ENCODE peak calls at places on chromosomes 11 and 22, in seven cellular contexts. One of them, this sample, is unnamed.

GRCh38 chr11:73170140-73170539 is 28.0 kb upstream of the FCHSD2 start:
- DNase-seq in thoracic aorta: no peak
- DNase-seq in cardiac muscle cell: no peak
- DNase-seq in esophagus squamous epithelium: no peak
- DNase-seq in mammary epithelial cell: no peak
- DNase-seq in lung: no peak
- DNase-seq in IMR-90: no peak
- DNase-seq in this sample: no peak

GRCh38 chr11:76265771-76266241 is 59.5 kb upstream of the WNT11 start:
- DNase-seq in esophagus squamous epithelium: no peak
- DNase-seq in thoracic aorta: no peak
- DNase-seq in IMR-90: no peak
- DNase-seq in cardiac muscle cell: peak
- DNase-seq in lung: no peak
- DNase-seq in mammary epithelial cell: no peak
- DNase-seq in this sample: no peak

GRCh38 chr11:10429526-10429925 is 25.5 kb upstream of the AMPD3 start:
- DNase-seq in cardiac muscle cell: no peak
- DNase-seq in esophagus squamous epithelium: no peak
- DNase-seq in thoracic aorta: no peak
- DNase-seq in lung: no peak
- DNase-seq in mammary epithelial cell: no peak
- DNase-seq in IMR-90: no peak
- DNase-seq in this sample: no peak

GRCh38 chr11:128568166-128568778 is 19.1 kb downstream of the ETS1 start:
- DNase-seq in lung: no peak
- DNase-seq in esophagus squamous epithelium: no peak
- DNase-seq in thoracic aorta: no peak
- DNase-seq in cardiac muscle cell: no peak
- DNase-seq in IMR-90: no peak
- DNase-seq in mammary epithelial cell: peak
- DNase-seq in this sample: no peak

GRCh38 chr11:19988598-19988997 is 171.7 kb downstream of the DBX1 start:
- DNase-seq in mammary epithelial cell: peak
- DNase-seq in IMR-90: peak
- DNase-seq in lung: peak
- DNase-seq in esophagus squamous epithelium: no peak
- DNase-seq in thoracic aorta: peak
- DNase-seq in cardiac muscle cell: peak
- DNase-seq in this sample: peak

GRCh38 chr11:77046060-77046501 is 11.9 kb downstream of the B3GNT6 start:
- DNase-seq in IMR-90: no peak
- DNase-seq in cardiac muscle cell: peak
- DNase-seq in thoracic aorta: no peak
- DNase-seq in esophagus squamous epithelium: no peak
- DNase-seq in lung: peak
- DNase-seq in mammary epithelial cell: peak
- DNase-seq in this sample: no peak

GRCh38 chr11:82845336-82846036 is 54.7 kb downstream of the PRCP start:
- DNase-seq in cardiac muscle cell: no peak
- DNase-seq in thoracic aorta: no peak
- DNase-seq in lung: no peak
- DNase-seq in IMR-90: no peak
- DNase-seq in esophagus squamous epithelium: no peak
- DNase-seq in mammary epithelial cell: no peak
- DNase-seq in this sample: no peak

GRCh38 chr11:15985127-15985862 is 371.1 kb downstream of the SOX6 start:
- DNase-seq in thoracic aorta: no peak
- DNase-seq in mammary epithelial cell: no peak
- DNase-seq in lung: peak
- DNase-seq in IMR-90: no peak
- DNase-seq in esophagus squamous epithelium: no peak
- DNase-seq in cardiac muscle cell: peak
- DNase-seq in this sample: no peak

GRCh38 chr11:130480166-130480565 is 31.7 kb downstream of the ADAMTS15 start:
- DNase-seq in thoracic aorta: no peak
- DNase-seq in IMR-90: peak
- DNase-seq in esophagus squamous epithelium: no peak
- DNase-seq in lung: no peak
- DNase-seq in mammary epithelial cell: no peak
- DNase-seq in cardiac muscle cell: peak
- DNase-seq in this sample: peak

GRCh38 chr22:26568207-26568706 is 21.7 kb downstream of the TPST2 start:
- DNase-seq in esophagus squamous epithelium: no peak
- DNase-seq in mammary epithelial cell: peak
- DNase-seq in lung: no peak
- DNase-seq in IMR-90: peak
- DNase-seq in thoracic aorta: no peak
- DNase-seq in cardiac muscle cell: no peak
- DNase-seq in this sample: no peak

GRCh38 chr22:39690901-39691620 is 120.5 kb downstream of the CACNA1I start:
- DNase-seq in thoracic aorta: no peak
- DNase-seq in cardiac muscle cell: peak
- DNase-seq in mammary epithelial cell: no peak
- DNase-seq in esophagus squamous epithelium: no peak
- DNase-seq in lung: no peak
- DNase-seq in IMR-90: no peak
- DNase-seq in this sample: no peak

GRCh38 chr11:92340839-92341238 is 116.2 kb downstream of the FAT3 start:
- DNase-seq in esophagus squamous epithelium: no peak
- DNase-seq in lung: no peak
- DNase-seq in mammary epithelial cell: peak
- DNase-seq in cardiac muscle cell: peak
- DNase-seq in IMR-90: peak
- DNase-seq in thoracic aorta: no peak
- DNase-seq in this sample: no peak

GRCh38 chr11:108970221-108970991 is 305.5 kb downstream of the DDX10 start:
- DNase-seq in lung: no peak
- DNase-seq in mammary epithelial cell: no peak
- DNase-seq in IMR-90: no peak
- DNase-seq in cardiac muscle cell: peak
- DNase-seq in thoracic aorta: no peak
- DNase-seq in esophagus squamous epithelium: no peak
- DNase-seq in this sample: no peak

GRCh38 chr11:120126543-120126942 is 11.4 kb downstream of the TRIM29 start:
- DNase-seq in lung: no peak
- DNase-seq in cardiac muscle cell: no peak
- DNase-seq in esophagus squamous epithelium: no peak
- DNase-seq in mammary epithelial cell: no peak
- DNase-seq in thoracic aorta: no peak
- DNase-seq in IMR-90: no peak
- DNase-seq in this sample: no peak

GRCh38 chr22:49093192-49093880 is 734.3 kb downstream of the BRD1 start:
- DNase-seq in cardiac muscle cell: no peak
- DNase-seq in IMR-90: no peak
- DNase-seq in esophagus squamous epithelium: no peak
- DNase-seq in thoracic aorta: no peak
- DNase-seq in mammary epithelial cell: no peak
- DNase-seq in lung: no peak
- DNase-seq in this sample: no peak

GRCh38 chr22:22168190-22168940 is 76.2 kb upstream of the VPREB1 start:
- DNase-seq in lung: no peak
- DNase-seq in thoracic aorta: no peak
- DNase-seq in mammary epithelial cell: peak
- DNase-seq in esophagus squamous epithelium: no peak
- DNase-seq in IMR-90: peak
- DNase-seq in cardiac muscle cell: peak
- DNase-seq in this sample: peak

GRCh38 chr11:27213232-27213660 is 149.8 kb downstream of the CCDC34 start:
- DNase-seq in lung: no peak
- DNase-seq in cardiac muscle cell: peak
- DNase-seq in esophagus squamous epithelium: no peak
- DNase-seq in mammary epithelial cell: peak
- DNase-seq in thoracic aorta: no peak
- DNase-seq in IMR-90: peak
- DNase-seq in this sample: peak

GRCh38 chr11:93784935-93785360 is 866 bp downstream of the MED17 start:
- DNase-seq in esophagus squamous epithelium: no peak
- DNase-seq in thoracic aorta: no peak
- DNase-seq in IMR-90: no peak
- DNase-seq in cardiac muscle cell: peak
- DNase-seq in mammary epithelial cell: no peak
- DNase-seq in lung: no peak
- DNase-seq in this sample: no peak

GRCh38 chr11:9265211-9266131 is at the start of gene DENND5A:
- DNase-seq in cardiac muscle cell: peak
- DNase-seq in mammary epithelial cell: peak
- DNase-seq in IMR-90: peak
- DNase-seq in thoracic aorta: peak
- DNase-seq in esophagus squamous epithelium: peak
- DNase-seq in lung: peak
- DNase-seq in this sample: peak

GRCh38 chr11:17515443-17516176 is 28.6 kb downstream of the USH1C start:
- DNase-seq in esophagus squamous epithelium: no peak
- DNase-seq in lung: no peak
- DNase-seq in cardiac muscle cell: no peak
- DNase-seq in thoracic aorta: no peak
- DNase-seq in IMR-90: no peak
- DNase-seq in mammary epithelial cell: no peak
- DNase-seq in this sample: no peak

GRCh38 chr11:120516461-120517389 is 5.2 kb downstream of the GRIK4 start:
- DNase-seq in IMR-90: no peak
- DNase-seq in esophagus squamous epithelium: no peak
- DNase-seq in mammary epithelial cell: no peak
- DNase-seq in thoracic aorta: no peak
- DNase-seq in lung: no peak
- DNase-seq in cardiac muscle cell: no peak
- DNase-seq in this sample: no peak

GRCh38 chr22:42918500-42918899 is 61.4 kb upstream of the ARFGAP3 start:
- DNase-seq in esophagus squamous epithelium: no peak
- DNase-seq in thoracic aorta: no peak
- DNase-seq in IMR-90: no peak
- DNase-seq in cardiac muscle cell: no peak
- DNase-seq in mammary epithelial cell: peak
- DNase-seq in lung: no peak
- DNase-seq in this sample: no peak

GRCh38 chr22:12601870-12602779 is 2925.9 kb upstream of the OR11H1 start:
- DNase-seq in mammary epithelial cell: no peak
- DNase-seq in esophagus squamous epithelium: no peak
- DNase-seq in thoracic aorta: no peak
- DNase-seq in lung: no peak
- DNase-seq in cardiac muscle cell: no peak
- DNase-seq in IMR-90: no peak
- DNase-seq in this sample: no peak

DNA sequence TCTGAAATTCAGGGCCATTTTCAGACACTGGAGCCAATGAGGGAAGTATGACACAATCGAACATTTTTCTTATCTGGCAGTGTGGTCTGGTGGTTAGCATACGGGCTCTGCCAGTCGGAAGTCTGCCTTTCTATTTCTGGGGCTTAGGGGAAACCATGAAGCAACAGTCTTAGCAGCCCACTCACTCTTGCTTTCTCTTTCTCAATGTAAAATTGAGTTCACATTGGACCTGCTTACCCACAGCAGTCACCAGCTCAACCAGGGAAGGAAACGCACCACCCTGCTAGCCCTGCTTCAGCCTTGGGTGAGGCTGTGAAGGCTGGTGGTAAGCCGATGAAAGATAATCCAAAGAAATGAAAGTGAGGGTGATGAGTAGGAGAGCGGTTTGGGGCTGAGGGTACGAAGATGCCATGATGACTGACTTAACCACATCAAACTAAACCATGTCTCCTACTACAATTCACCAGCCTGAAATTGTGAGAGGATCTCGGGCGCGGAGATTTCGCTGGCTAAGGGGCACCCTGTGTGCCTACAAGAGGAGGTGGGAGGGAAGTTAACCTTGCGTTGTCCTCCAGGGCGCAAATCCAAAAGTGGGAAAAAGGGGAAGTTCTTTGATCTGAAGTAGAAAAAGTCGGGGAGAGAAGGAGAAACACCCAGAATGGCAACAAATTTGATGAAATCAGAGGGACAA is 2.0 kb upstream of the LMO2 start:
- DNase-seq in IMR-90: no peak
- DNase-seq in thoracic aorta: no peak
- DNase-seq in mammary epithelial cell: no peak
- DNase-seq in esophagus squamous epithelium: no peak
- DNase-seq in cardiac muscle cell: peak
- DNase-seq in lung: no peak
- DNase-seq in this sample: no peak
- H3K4me3 ChIP-seq in IMR-90: no peak
- H3K4me3 ChIP-seq in thoracic aorta: peak
- H3K4me3 ChIP-seq in mammary epithelial cell: no peak
- H3K4me3 ChIP-seq in esophagus squamous epithelium: peak
- H3K4me3 ChIP-seq in cardiac muscle cell: no peak
- H3K4me3 ChIP-seq in lung: no peak
- H3K4me3 ChIP-seq in this sample: no peak

GRCh38 chr11:1382429-1382828 is 7.3 kb upstream of the BRSK2 start:
- DNase-seq in lung: no peak
- DNase-seq in esophagus squamous epithelium: no peak
- DNase-seq in thoracic aorta: no peak
- DNase-seq in mammary epithelial cell: no peak
- DNase-seq in IMR-90: no peak
- DNase-seq in cardiac muscle cell: no peak
- DNase-seq in this sample: no peak
- H3K27ac ChIP-seq in lung: no peak
- H3K27ac ChIP-seq in esophagus squamous epithelium: peak
- H3K27ac ChIP-seq in thoracic aorta: no peak
- H3K27ac ChIP-seq in mammary epithelial cell: no peak
- H3K27ac ChIP-seq in IMR-90: no peak
- H3K27ac ChIP-seq in cardiac muscle cell: no peak
- H3K27ac ChIP-seq in this sample: no peak

GRCh38 chr22:23862103-23862502 is 4.4 kb downstream of the SLC2A11 start:
- DNase-seq in mammary epithelial cell: peak
- DNase-seq in IMR-90: peak
- DNase-seq in esophagus squamous epithelium: no peak
- DNase-seq in thoracic aorta: no peak
- DNase-seq in cardiac muscle cell: peak
- DNase-seq in lung: peak
- DNase-seq in this sample: no peak
- TF ChIP-seq CTCF in mammary epithelial cell: peak
- TF ChIP-seq CTCF in IMR-90: peak
- TF ChIP-seq CTCF in esophagus squamous epithelium: peak
- TF ChIP-seq CTCF in thoracic aorta: peak
- TF ChIP-seq CTCF in cardiac muscle cell: peak
- TF ChIP-seq CTCF in lung: peak
- TF ChIP-seq CTCF in this sample: peak

GRCh38 chr22:30604723-30605122 is 2.3 kb upstream of the TCN2 start:
- DNase-seq in esophagus squamous epithelium: no peak
- DNase-seq in IMR-90: no peak
- DNase-seq in thoracic aorta: no peak
- DNase-seq in lung: no peak
- DNase-seq in cardiac muscle cell: no peak
- DNase-seq in mammary epithelial cell: no peak
- DNase-seq in this sample: no peak

GRCh38 chr22:30607939-30608338 is 965 bp downstream of the TCN2 start:
- DNase-seq in IMR-90: no peak
- DNase-seq in cardiac muscle cell: no peak
- DNase-seq in lung: no peak
- DNase-seq in mammary epithelial cell: no peak
- DNase-seq in thoracic aorta: no peak
- DNase-seq in esophagus squamous epithelium: no peak
- DNase-seq in this sample: no peak

GRCh38 chr22:30606455-30607299 is at the start of gene TCN2:
- DNase-seq in esophagus squamous epithelium: peak
- DNase-seq in cardiac muscle cell: peak
- DNase-seq in IMR-90: peak
- DNase-seq in thoracic aorta: peak
- DNase-seq in mammary epithelial cell: peak
- DNase-seq in lung: peak
- DNase-seq in this sample: no peak

GRCh38 chr22:30607300-30607930 is 441 bp downstream of the TCN2 start:
- DNase-seq in thoracic aorta: no peak
- DNase-seq in lung: no peak
- DNase-seq in esophagus squamous epithelium: no peak
- DNase-seq in IMR-90: no peak
- DNase-seq in cardiac muscle cell: no peak
- DNase-seq in mammary epithelial cell: no peak
- DNase-seq in this sample: no peak

GRCh38 chr22:30605449-30606110 is 1.4 kb upstream of the TCN2 start:
- DNase-seq in lung: peak
- DNase-seq in cardiac muscle cell: peak
- DNase-seq in esophagus squamous epithelium: no peak
- DNase-seq in mammary epithelial cell: peak
- DNase-seq in IMR-90: peak
- DNase-seq in thoracic aorta: no peak
- DNase-seq in this sample: no peak
- H3K4me3 ChIP-seq in lung: no peak
- H3K4me3 ChIP-seq in cardiac muscle cell: peak
- H3K4me3 ChIP-seq in esophagus squamous epithelium: peak
- H3K4me3 ChIP-seq in mammary epithelial cell: no peak
- H3K4me3 ChIP-seq in IMR-90: no peak
- H3K4me3 ChIP-seq in thoracic aorta: peak
- H3K4me3 ChIP-seq in this sample: no peak